ENCODE peak calls at places on chromosomes 2 and 18, in ten cellular contexts. W is kidney, I is uterus, G is endothelial cell, O is progenitor cell of endocrine pancreas, L is left lung, C is choroid plexus epithelial cell, E is IMR-90, M is astrocyte of the spinal cord, N is psoas muscle. D is an unnamed sample.

GRCh38 chr2:209499071-209499470 is 75.2 kb downstream of the MAP2 start:
- DNase-seq in W (no peak), I (no peak), G (no peak), O (no peak), L (no peak), C (peak; percentile 62), E (peak; percentile 36), M (peak; percentile 60), N (no peak), D (no peak)

GRCh38 chr2:201932511-201932910 is 101.1 kb upstream of the FZD7 start:
- DNase-seq in W (no peak), I (no peak), G (no peak), O (no peak), L (no peak), C (no peak), E (no peak), M (no peak), N (no peak), D (no peak)

GRCh38 chr2:61016392-61017002 is 1.0 kb upstream of the PEX13 start:
- DNase-seq in W (no peak), I (no peak), G (no peak), O (no peak), L (no peak), C (no peak), E (no peak), M (no peak), N (no peak), D (no peak)

GRCh38 chr2:17195016-17195415 is 323.2 kb downstream of the RAD51AP2 start:
- DNase-seq in W (no peak), I (no peak), G (no peak), O (no peak), L (no peak), C (peak; percentile 26), E (no peak), M (peak; percentile 16), N (no peak), D (no peak)

GRCh38 chr2:72538486-72538885 is 287.3 kb downstream of the EXOC6B start:
- DNase-seq in W (no peak), I (no peak), G (no peak), O (no peak), L (no peak), C (no peak), E (no peak), M (peak; percentile 27), N (no peak), D (no peak)

GRCh38 chr18:76633504-76634259 is 138.6 kb upstream of the ZNF516 start:
- DNase-seq in W (no peak), I (no peak), G (no peak), O (no peak), L (no peak), C (no peak), E (no peak), M (no peak), N (no peak), D (no peak)

GRCh38 chr2:237532225-237532624 is 34.1 kb upstream of the PRLH start:
- DNase-seq in W (no peak), I (no peak), G (no peak), O (no peak), L (no peak), C (no peak), E (no peak), M (no peak), N (no peak), D (no peak)

GRCh38 chr2:172358784-172359556 is 68.4 kb upstream of the ITGA6 start:
- DNase-seq in W (no peak), I (peak; percentile 24), G (no peak), O (no peak), L (no peak), C (no peak), E (no peak), M (peak; percentile 16), N (no peak), D (no peak)

GRCh38 chr18:32443356-32443755 is 27.3 kb downstream of the GAREM1 start:
- DNase-seq in W (no peak), I (no peak), G (no peak), O (no peak), L (no peak), C (no peak), E (no peak), M (no peak), N (no peak), D (no peak)

GRCh38 chr2:170679607-170680079 is 35.5 kb upstream of the SP5 start:
- DNase-seq in W (no peak), I (no peak), G (no peak), O (no peak), L (no peak), C (peak; percentile 11), E (no peak), M (no peak), N (no peak), D (no peak)

GRCh38 chr2:94871226-94872087 is at the start of gene TEKT4:
- DNase-seq in W (peak; percentile 70), I (no peak), G (peak; percentile 47), O (no peak), L (peak; percentile 81), C (no peak), E (no peak), M (no peak), N (no peak), D (peak; percentile 66)

GRCh38 chr2:205079173-205079572 is 533.9 kb downstream of the PARD3B start:
- DNase-seq in W (no peak), I (no peak), G (no peak), O (no peak), L (no peak), C (no peak), E (no peak), M (no peak), N (no peak), D (no peak)

GRCh38 chr2:162430323-162430722 is 86.4 kb downstream of the GCA start:
- DNase-seq in W (no peak), I (no peak), G (no peak), O (no peak), L (no peak), C (peak; percentile 23), E (no peak), M (peak; percentile 15), N (no peak), D (no peak)

GRCh38 chr18:3121256-3121655 is 98.5 kb downstream of the MYOM1 start:
- DNase-seq in W (no peak), I (no peak), G (no peak), O (no peak), L (no peak), C (peak; percentile 53), E (no peak), M (no peak), N (no peak), D (no peak)

GRCh38 chr2:201049455-201049854 is 22.0 kb downstream of the HYCC2 start:
- DNase-seq in W (no peak), I (no peak), G (no peak), O (no peak), L (no peak), C (peak; percentile 48), E (no peak), M (no peak), N (no peak), D (no peak)

GRCh38 chr18:36064027-36064808 is 3.1 kb downstream of the RPRD1A start:
- DNase-seq in W (peak; percentile 74), I (no peak), G (no peak), O (no peak), L (peak; percentile 79), C (no peak), E (no peak), M (no peak), N (no peak), D (no peak)

GRCh38 chr2:138003411-138003810 is 39.1 kb downstream of the HNMT start:
- DNase-seq in W (no peak), I (no peak), G (no peak), O (no peak), L (no peak), C (no peak), E (no peak), M (no peak), N (no peak), D (no peak)

DNA sequence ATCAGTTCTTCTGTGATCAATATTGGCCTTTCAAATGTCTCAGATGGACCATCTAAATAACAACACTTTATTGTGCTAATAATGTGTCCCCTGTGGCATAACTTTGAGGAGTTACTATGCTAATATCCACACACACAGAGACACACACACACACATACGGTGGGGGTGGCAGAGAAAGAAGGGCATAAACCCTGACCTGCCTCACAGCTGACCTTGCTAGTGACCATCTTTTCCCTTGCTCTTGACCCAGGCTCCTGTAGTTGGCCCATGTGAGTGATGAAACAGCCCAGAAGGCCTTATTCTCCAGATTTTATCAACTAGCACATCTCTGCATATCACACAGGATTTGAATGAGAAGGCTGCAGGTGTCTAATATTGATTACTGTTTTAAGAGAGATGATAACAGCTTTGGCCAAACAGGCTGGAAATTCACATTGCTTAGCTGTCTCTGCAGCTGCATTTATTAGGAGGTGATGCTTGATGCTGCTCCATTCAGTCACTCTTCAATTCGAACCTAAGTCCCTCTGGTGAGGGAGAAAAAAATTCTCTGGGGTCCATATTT is 176.4 kb downstream of the ACTR3 start:
- DNase-seq in W (no peak), I (no peak), G (no peak), O (no peak), L (no peak), C (no peak), E (no peak), M (no peak), N (no peak), D (no peak)
- TF ChIP-seq CTCF in W (no peak), I (no peak), G (no peak), O (no peak), L (no peak), C (no peak), E (no peak), M (no peak), N (no peak), D (no peak)

GRCh38 chr18:10032331-10032979 is 118.6 kb downstream of the VAPA start:
- DNase-seq in W (peak; percentile 82), I (peak; percentile 23), G (peak; percentile 32), O (no peak), L (peak; percentile 85), C (no peak), E (no peak), M (no peak), N (no peak), D (no peak)
- TF ChIP-seq CTCF in W (peak; percentile 21), I (no peak), G (no peak), O (peak; percentile 54), L (peak; percentile 23), C (peak; percentile 48), E (no peak), M (peak; percentile 47), N (peak; percentile 28), D (peak; percentile 55)

DNA sequence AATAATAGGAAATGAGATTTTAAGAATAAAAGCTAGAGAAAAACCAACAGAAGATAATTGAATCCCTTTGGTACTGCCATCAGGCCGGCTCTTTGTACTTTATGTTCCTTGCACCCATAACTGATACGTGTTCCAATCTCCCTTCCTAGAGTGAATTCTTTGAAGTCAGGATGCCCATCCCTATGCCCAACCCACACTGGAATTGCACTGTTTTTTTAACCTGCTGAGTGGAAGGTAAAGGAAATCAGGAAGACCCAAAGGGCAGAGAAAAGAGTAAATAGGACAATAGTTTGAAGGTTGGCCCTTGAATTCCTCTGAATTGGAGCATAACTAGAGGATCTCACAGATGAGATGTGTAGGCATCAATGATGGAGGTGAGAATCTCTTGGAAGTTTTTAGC is 4.4 kb upstream of the ATG16L1 start:
- DNase-seq in W (no peak), I (no peak), G (no peak), O (no peak), L (no peak), C (no peak), E (no peak), M (no peak), N (no peak), D (no peak)
- TF ChIP-seq CTCF in W (no peak), I (no peak), G (no peak), O (no peak), L (no peak), C (no peak), E (no peak), M (no peak), N (no peak), D (no peak)

GRCh38 chr18:8882632-8883408 is 177.5 kb downstream of the MTCL1 start:
- DNase-seq in W (no peak), I (no peak), G (no peak), O (no peak), L (no peak), C (no peak), E (no peak), M (no peak), N (no peak), D (peak; percentile 60)
- TF ChIP-seq CTCF in W (no peak), I (no peak), G (no peak), O (peak; percentile 23), L (no peak), C (no peak), E (no peak), M (peak; percentile 13), N (no peak), D (peak; percentile 69)